ENCODE peak calls at places on chromosomes 11 and 22, in six cellular contexts. D is AG09319, F is kidney epithelial cell, L is neural crest cell, T is breast epithelium, I is coronary artery. K is an unnamed sample.

GRCh38 chr22:26330971-26331625 is 98.0 kb upstream of the ASPHD2 start:
- DNase-seq in I (no peak), T (no peak), F (no peak), L (peak; percentile 68), D (no peak), K (peak; percentile 63)

GRCh38 chr22:49348631-49349030 is 479.0 kb downstream of the BRD1 start:
- DNase-seq in L (no peak), F (no peak), T (peak; percentile 37), D (no peak), I (no peak), K (no peak)

GRCh38 chr11:57214087-57214395 is 23.0 kb downstream of the APLNR start:
- DNase-seq in I (no peak), D (no peak), T (no peak), F (no peak), L (no peak), K (no peak)

GRCh38 chr11:113189909-113190667 is 124.3 kb upstream of the TTC12 start:
- DNase-seq in I (no peak), F (no peak), L (no peak), D (peak; percentile 70), T (no peak), K (no peak)

GRCh38 chr11:68665471-68665870 is 18.9 kb upstream of the GAL start:
- DNase-seq in D (no peak), F (no peak), L (no peak), I (no peak), T (no peak), K (no peak)

GRCh38 chr11:10573556-10573955 is 5.1 kb upstream of the LYVE1 start:
- DNase-seq in I (no peak), D (no peak), T (no peak), F (no peak), L (no peak), K (no peak)

GRCh38 chr22:30743257-30744020 is 48.8 kb downstream of the OSBP2 start:
- DNase-seq in L (no peak), I (no peak), D (no peak), F (no peak), T (no peak), K (no peak)

GRCh38 chr11:64210301-64211020 is 3.9 kb downstream of the FERMT3 start:
- DNase-seq in D (no peak), T (no peak), F (no peak), L (no peak), I (no peak), K (no peak)

GRCh38 chr22:42817556-42817955 is 39.5 kb downstream of the ARFGAP3 start:
- DNase-seq in I (no peak), T (no peak), D (no peak), L (no peak), F (no peak), K (no peak)

GRCh38 chr11:76265771-76266241 is 59.5 kb upstream of the WNT11 start:
- DNase-seq in I (no peak), L (no peak), T (no peak), D (no peak), F (no peak), K (no peak)

GRCh38 chr11:86938900-86939880 is 16.0 kb downstream of the FZD4 start:
- DNase-seq in I (no peak), T (no peak), L (no peak), F (no peak), D (no peak), K (peak; percentile 37)

GRCh38 chr11:134313379-134313778 is 18.4 kb upstream of the GLB1L2 start:
- DNase-seq in F (no peak), T (no peak), L (no peak), I (no peak), D (no peak), K (no peak)

GRCh38 chr22:23984430-23984829 is 4.5 kb downstream of the GSTT2 start:
- DNase-seq in F (no peak), I (no peak), D (no peak), L (no peak), T (no peak), K (no peak)

GRCh38 chr11:18775492-18776292 is 15.9 kb downstream of the PTPN5 start:
- DNase-seq in I (no peak), L (peak; percentile 87), F (no peak), T (peak; percentile 67), D (no peak), K (peak; percentile 86)

GRCh38 chr11:59195596-59195995 is 17.1 kb downstream of the MPEG1 start:
- DNase-seq in I (no peak), F (no peak), L (no peak), T (no peak), D (no peak), K (no peak)

GRCh38 chr11:72069787-72070251 is 10.5 kb downstream of the NUMA1 start:
- DNase-seq in D (peak; percentile 60), L (no peak), F (peak; percentile 86), I (peak; percentile 90), T (peak; percentile 71), K (no peak)

GRCh38 chr11:69848196-69848595 is 29.0 kb upstream of the FGF3 start:
- DNase-seq in T (no peak), D (no peak), I (no peak), L (no peak), F (no peak), K (no peak)

GRCh38 chr11:43504316-43504950 is 145.7 kb downstream of the TTC17 start:
- DNase-seq in L (peak; percentile 16), I (no peak), T (no peak), D (no peak), F (no peak), K (peak; percentile 35)

GRCh38 chr11:56659755-56660154 is 3.7 kb upstream of the OR5AR1 start:
- DNase-seq in T (no peak), D (no peak), I (no peak), L (no peak), F (no peak), K (no peak)

GRCh38 chr11:18536195-18536594 is 9.5 kb upstream of the TSG101 start:
- DNase-seq in F (no peak), T (no peak), I (no peak), D (no peak), L (no peak), K (no peak)

DNA sequence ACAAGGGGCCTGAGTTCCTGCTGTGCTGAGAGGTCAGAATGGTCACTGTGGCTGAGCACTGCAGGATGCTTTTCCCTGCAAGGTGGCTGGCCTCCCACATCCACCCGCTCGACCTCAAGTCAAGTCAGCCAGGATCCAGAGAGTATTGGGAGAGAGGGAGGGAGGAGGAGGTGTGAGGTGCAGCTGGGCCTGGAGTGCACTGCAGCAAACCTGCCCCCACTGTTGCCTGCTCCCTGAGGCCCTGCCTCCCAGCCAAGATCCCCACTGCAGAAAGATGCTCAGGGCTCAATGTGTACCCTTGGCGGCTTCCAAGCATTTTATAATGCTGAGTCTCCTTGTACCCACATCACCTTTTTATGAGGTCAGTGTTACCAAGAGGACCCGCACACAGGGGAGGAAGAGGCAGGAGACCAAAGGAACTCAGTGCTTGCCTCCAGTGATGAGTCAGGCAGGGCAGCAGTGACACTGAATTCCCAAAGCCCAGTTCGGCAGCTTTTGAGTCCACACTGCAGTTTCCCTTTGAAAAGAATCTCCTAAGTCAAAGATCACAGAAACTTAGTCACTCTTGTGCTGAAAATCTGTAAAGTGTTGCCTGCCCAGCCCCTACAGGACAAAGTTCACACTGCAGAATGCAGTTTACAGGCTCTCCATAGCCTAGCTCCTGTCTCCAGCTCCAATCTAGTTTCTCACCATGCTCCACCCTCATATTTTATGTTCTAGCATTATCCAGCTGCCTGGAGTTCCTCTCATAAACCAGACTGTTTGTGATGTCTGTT is 3.1 kb downstream of the ENDOD1 start:
- DNase-seq in L (peak; percentile 11), T (no peak), D (no peak), I (no peak), F (no peak), K (no peak)
- TF ChIP-seq CTCF in L (peak; percentile 63), T (no peak), D (peak; percentile 50), I (no peak), F (peak; percentile 56), K (no peak)

GRCh38 chr22:37816543-37817180 is 6.5 kb upstream of the GALR3 start:
- DNase-seq in I (no peak), D (no peak), L (no peak), T (no peak), F (no peak), K (no peak)

GRCh38 chr22:37815593-37815992 is 7.6 kb upstream of the GALR3 start:
- DNase-seq in T (no peak), I (no peak), D (no peak), F (no peak), L (no peak), K (no peak)

GRCh38 chr22:37811867-37812266 is 4.1 kb downstream of the GCAT start:
- DNase-seq in F (no peak), D (no peak), L (no peak), I (no peak), T (no peak), K (no peak)

GRCh38 chr22:37809672-37810333 is 2.1 kb downstream of the GCAT start:
- DNase-seq in T (no peak), I (no peak), D (no peak), F (no peak), L (no peak), K (no peak)

DNA sequence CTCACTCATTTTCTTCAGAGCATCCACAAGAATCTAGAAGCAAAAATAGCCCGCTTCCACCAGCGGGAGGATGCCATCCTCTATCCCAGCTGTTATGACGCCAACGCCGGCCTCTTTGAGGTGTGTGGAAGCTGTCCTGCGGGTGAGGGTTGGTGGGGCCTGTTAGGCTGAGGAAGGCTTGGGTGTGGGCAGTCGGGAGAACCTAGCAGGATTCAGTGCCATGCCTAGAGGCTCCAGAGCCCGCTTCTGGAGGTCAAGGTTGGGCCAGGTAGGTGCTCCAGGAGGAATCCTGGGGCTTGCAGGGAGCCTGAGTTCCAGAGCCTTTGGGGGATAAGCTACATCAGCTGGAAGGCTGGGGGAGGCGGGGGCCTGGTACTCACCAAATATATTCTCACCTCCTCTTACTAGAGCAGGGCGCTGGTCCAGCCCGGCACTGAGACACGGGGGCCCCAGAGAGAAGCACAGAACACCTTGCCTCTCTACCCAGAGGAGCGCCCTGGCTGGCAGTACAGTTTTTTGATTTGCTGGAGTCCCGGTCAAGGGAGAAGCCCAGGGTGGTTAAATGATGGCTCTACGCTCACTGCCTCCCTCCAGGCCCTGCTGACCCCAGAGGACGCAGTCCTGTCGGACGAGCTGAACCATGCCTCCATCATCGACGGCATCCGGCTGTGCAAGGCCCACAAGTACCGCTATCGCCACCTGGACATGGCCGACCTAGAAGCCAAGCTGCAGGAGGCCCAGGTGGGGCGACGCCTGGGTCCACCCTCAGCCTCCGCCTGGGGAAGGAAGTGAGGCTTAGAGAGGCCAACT is 5.3 kb downstream of the GCAT start:
- DNase-seq in D (no peak), T (no peak), F (no peak), I (no peak), L (no peak), K (no peak)
- TF ChIP-seq CTCF in D (no peak), T (no peak), F (no peak), I (no peak), L (no peak), K (no peak)

GRCh38 chr22:22156716-22157499 is 87.7 kb upstream of the VPREB1 start:
- DNase-seq in D (peak; percentile 18), I (no peak), L (peak; percentile 45), F (peak; percentile 34), T (no peak), K (peak; percentile 57)
- TF ChIP-seq CTCF in D (peak; percentile 68), I (no peak), L (peak; percentile 80), F (peak; percentile 84), T (no peak), K (peak; percentile 77)

GRCh38 chr22:35756722-35757121 is 39.0 kb downstream of the APOL5 start:
- DNase-seq in T (no peak), F (no peak), I (no peak), L (no peak), D (no peak), K (no peak)

GRCh38 chr22:35758394-35758793 is 40.7 kb downstream of the APOL5 start:
- DNase-seq in T (no peak), I (no peak), L (no peak), D (no peak), F (no peak), K (no peak)

GRCh38 chr22:35766654-35767580 is 49.2 kb downstream of the APOL5 start:
- DNase-seq in I (no peak), F (no peak), D (no peak), L (no peak), T (no peak), K (peak; percentile 11)

GRCh38 chr22:35761037-35761436 is 43.4 kb downstream of the APOL5 start:
- DNase-seq in T (no peak), L (no peak), I (no peak), F (no peak), D (no peak), K (no peak)
- TF ChIP-seq CTCF in T (no peak), L (peak; percentile 35), I (no peak), F (no peak), D (peak; percentile 13), K (no peak)